ENCODE peak calls at places on chromosomes 6 and 20, in seven cellular contexts. One of them, this sample, is unnamed.

GRCh38 chr6:3384346-3385143 is 72.3 kb downstream of the SLC22A23 start:
- DNase-seq in fibroblast of mammary gland: no peak
- DNase-seq in fibroblast of pulmonary artery: no peak
- DNase-seq in sigmoid colon: no peak
- DNase-seq in lower leg skin: no peak
- DNase-seq in effector memory CD4-positive, alpha-beta T cell: no peak
- DNase-seq in psoas muscle: no peak
- DNase-seq in this sample: no peak

GRCh38 chr20:21259346-21259745 is 43.8 kb upstream of the XRN2 start:
- DNase-seq in fibroblast of mammary gland: no peak
- DNase-seq in fibroblast of pulmonary artery: no peak
- DNase-seq in sigmoid colon: no peak
- DNase-seq in lower leg skin: no peak
- DNase-seq in effector memory CD4-positive, alpha-beta T cell: no peak
- DNase-seq in psoas muscle: no peak
- DNase-seq in this sample: no peak

GRCh38 chr20:59221881-59222238 is 58.2 kb downstream of the ZNF831 start:
- DNase-seq in fibroblast of mammary gland: no peak
- DNase-seq in fibroblast of pulmonary artery: no peak
- DNase-seq in sigmoid colon: no peak
- DNase-seq in lower leg skin: no peak
- DNase-seq in effector memory CD4-positive, alpha-beta T cell: no peak
- DNase-seq in psoas muscle: no peak
- DNase-seq in this sample: no peak

GRCh38 chr6:39441301-39441700 is 118.8 kb upstream of the KCNK16 start:
- DNase-seq in fibroblast of mammary gland: no peak
- DNase-seq in fibroblast of pulmonary artery: no peak
- DNase-seq in sigmoid colon: no peak
- DNase-seq in lower leg skin: no peak
- DNase-seq in effector memory CD4-positive, alpha-beta T cell: no peak
- DNase-seq in psoas muscle: no peak
- DNase-seq in this sample: no peak

GRCh38 chr20:5807431-5807830 is 57.2 kb downstream of the SHLD1 start:
- DNase-seq in fibroblast of mammary gland: no peak
- DNase-seq in fibroblast of pulmonary artery: no peak
- DNase-seq in sigmoid colon: no peak
- DNase-seq in lower leg skin: no peak
- DNase-seq in effector memory CD4-positive, alpha-beta T cell: no peak
- DNase-seq in psoas muscle: no peak
- DNase-seq in this sample: no peak

GRCh38 chr6:4136354-4136831 is 1.0 kb upstream of the ECI2 start:
- DNase-seq in fibroblast of mammary gland: no peak
- DNase-seq in fibroblast of pulmonary artery: no peak
- DNase-seq in sigmoid colon: no peak
- DNase-seq in lower leg skin: no peak
- DNase-seq in effector memory CD4-positive, alpha-beta T cell: no peak
- DNase-seq in psoas muscle: no peak
- DNase-seq in this sample: peak; percentile 9

GRCh38 chr6:132498638-132499037 is 14.3 kb downstream of the STX7 start:
- DNase-seq in fibroblast of mammary gland: no peak
- DNase-seq in fibroblast of pulmonary artery: no peak
- DNase-seq in sigmoid colon: no peak
- DNase-seq in lower leg skin: no peak
- DNase-seq in effector memory CD4-positive, alpha-beta T cell: no peak
- DNase-seq in psoas muscle: no peak
- DNase-seq in this sample: no peak

GRCh38 chr6:165448210-165448609 is 138.8 kb upstream of the C6orf118 start:
- DNase-seq in fibroblast of mammary gland: no peak
- DNase-seq in fibroblast of pulmonary artery: no peak
- DNase-seq in sigmoid colon: no peak
- DNase-seq in lower leg skin: no peak
- DNase-seq in effector memory CD4-positive, alpha-beta T cell: no peak
- DNase-seq in psoas muscle: no peak
- DNase-seq in this sample: no peak

GRCh38 chr20:49706548-49707517 is 6.8 kb downstream of the B4GALT5 start:
- DNase-seq in fibroblast of mammary gland: no peak
- DNase-seq in fibroblast of pulmonary artery: no peak
- DNase-seq in sigmoid colon: no peak
- DNase-seq in lower leg skin: no peak
- DNase-seq in effector memory CD4-positive, alpha-beta T cell: no peak
- DNase-seq in psoas muscle: no peak
- DNase-seq in this sample: no peak

GRCh38 chr6:165585060-165585459 is 78.0 kb downstream of the PDE10A start:
- DNase-seq in fibroblast of mammary gland: peak; percentile 16
- DNase-seq in fibroblast of pulmonary artery: peak; percentile 76
- DNase-seq in sigmoid colon: no peak
- DNase-seq in lower leg skin: no peak
- DNase-seq in effector memory CD4-positive, alpha-beta T cell: no peak
- DNase-seq in psoas muscle: no peak
- DNase-seq in this sample: no peak

DNA sequence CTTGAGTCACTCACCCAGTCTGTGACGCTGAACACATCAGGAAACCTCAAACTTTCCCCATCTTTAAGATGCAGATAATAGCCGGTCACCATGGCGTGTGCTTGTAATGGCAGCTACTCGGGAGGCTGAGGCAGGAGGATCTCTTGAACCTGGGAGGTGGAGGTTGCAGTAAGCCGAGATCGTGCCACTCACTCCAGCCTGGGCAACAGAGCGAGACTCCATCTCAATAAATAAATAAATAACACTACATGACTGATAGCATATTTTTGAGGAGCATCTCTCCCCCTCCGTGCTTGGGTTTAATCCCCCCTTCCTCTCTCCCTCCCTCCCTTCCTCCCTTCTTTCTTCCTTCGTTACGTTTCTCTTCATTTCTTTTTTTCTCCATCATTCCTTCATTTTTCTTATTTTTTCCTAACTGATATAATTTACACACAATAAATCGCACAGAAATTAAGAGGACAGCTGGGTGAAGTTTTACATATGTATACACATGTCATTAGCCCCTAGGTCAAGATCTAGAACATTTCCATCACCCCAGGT is 51.3 kb upstream of the EZR start:
- DNase-seq in fibroblast of mammary gland: no peak
- DNase-seq in fibroblast of pulmonary artery: no peak
- DNase-seq in sigmoid colon: no peak
- DNase-seq in lower leg skin: no peak
- DNase-seq in effector memory CD4-positive, alpha-beta T cell: no peak
- DNase-seq in psoas muscle: no peak
- DNase-seq in this sample: no peak
- H3K4me3 ChIP-seq in fibroblast of mammary gland: peak overlapping the region; percentile 52
- H3K4me3 ChIP-seq in fibroblast of pulmonary artery: peak overlapping the region; percentile 52
- H3K4me3 ChIP-seq in sigmoid colon: no peak overlapping the region
- H3K4me3 ChIP-seq in lower leg skin: no peak overlapping the region
- H3K4me3 ChIP-seq in effector memory CD4-positive, alpha-beta T cell: peak overlapping the region; percentile 57
- H3K4me3 ChIP-seq in psoas muscle: peak overlapping the region; percentile 64
- H3K4me3 ChIP-seq in this sample: peak overlapping the region; percentile 76

DNA sequence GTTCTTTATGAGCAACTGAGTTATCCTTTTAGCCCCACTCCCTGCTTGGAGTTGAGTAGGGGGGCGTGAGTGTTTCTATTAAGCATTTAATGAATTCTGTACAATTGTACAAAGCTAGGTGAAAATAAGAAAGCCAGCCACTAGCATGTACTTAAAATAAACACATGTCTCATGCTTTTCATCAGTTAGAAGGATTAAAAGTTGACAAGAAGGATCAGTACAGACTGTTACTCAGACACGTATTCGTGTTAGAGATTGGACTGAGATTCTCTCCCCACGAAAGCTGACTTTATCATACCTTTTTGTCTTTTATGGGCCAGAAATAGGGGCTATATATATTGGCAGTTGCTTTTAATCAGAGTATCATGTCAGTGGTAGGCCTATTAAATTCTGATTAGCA is 1.7 kb downstream of the HSF2 start:
- DNase-seq in fibroblast of mammary gland: no peak
- DNase-seq in fibroblast of pulmonary artery: no peak
- DNase-seq in sigmoid colon: no peak
- DNase-seq in lower leg skin: no peak
- DNase-seq in effector memory CD4-positive, alpha-beta T cell: no peak
- DNase-seq in psoas muscle: no peak
- DNase-seq in this sample: no peak
- H3K4me3 ChIP-seq in fibroblast of mammary gland: no peak overlapping the region
- H3K4me3 ChIP-seq in fibroblast of pulmonary artery: peak overlapping the region; percentile 99
- H3K4me3 ChIP-seq in sigmoid colon: no peak overlapping the region
- H3K4me3 ChIP-seq in lower leg skin: no peak overlapping the region
- H3K4me3 ChIP-seq in effector memory CD4-positive, alpha-beta T cell: no peak overlapping the region
- H3K4me3 ChIP-seq in psoas muscle: peak overlapping the region; percentile 95
- H3K4me3 ChIP-seq in this sample: peak overlapping the region; percentile 91

GRCh38 chr6:108293527-108294296 is 1.1 kb upstream of the AFG1L start:
- DNase-seq in fibroblast of mammary gland: no peak
- DNase-seq in fibroblast of pulmonary artery: no peak
- DNase-seq in sigmoid colon: no peak
- DNase-seq in lower leg skin: no peak
- DNase-seq in effector memory CD4-positive, alpha-beta T cell: no peak
- DNase-seq in psoas muscle: no peak
- DNase-seq in this sample: peak; percentile 23
- H3K4me3 ChIP-seq in fibroblast of mammary gland: no peak overlapping the region
- H3K4me3 ChIP-seq in fibroblast of pulmonary artery: no peak overlapping the region
- H3K4me3 ChIP-seq in sigmoid colon: no peak overlapping the region
- H3K4me3 ChIP-seq in lower leg skin: no peak overlapping the region
- H3K4me3 ChIP-seq in effector memory CD4-positive, alpha-beta T cell: peak overlapping the region; percentile 95
- H3K4me3 ChIP-seq in psoas muscle: peak overlapping the region; percentile 89
- H3K4me3 ChIP-seq in this sample: peak overlapping the region; percentile 98

GRCh38 chr6:105458061-105458460 is 55.2 kb upstream of the PREP start:
- DNase-seq in fibroblast of mammary gland: no peak
- DNase-seq in fibroblast of pulmonary artery: no peak
- DNase-seq in sigmoid colon: no peak
- DNase-seq in lower leg skin: no peak
- DNase-seq in effector memory CD4-positive, alpha-beta T cell: no peak
- DNase-seq in psoas muscle: no peak
- DNase-seq in this sample: no peak

GRCh38 chr6:105460860-105461259 is 58.0 kb upstream of the PREP start:
- DNase-seq in fibroblast of mammary gland: no peak
- DNase-seq in fibroblast of pulmonary artery: no peak
- DNase-seq in sigmoid colon: no peak
- DNase-seq in lower leg skin: no peak
- DNase-seq in effector memory CD4-positive, alpha-beta T cell: no peak
- DNase-seq in psoas muscle: no peak
- DNase-seq in this sample: no peak

GRCh38 chr6:105459884-105460283 is 57.0 kb upstream of the PREP start:
- DNase-seq in fibroblast of mammary gland: peak; percentile 67
- DNase-seq in fibroblast of pulmonary artery: peak; percentile 70
- DNase-seq in sigmoid colon: no peak
- DNase-seq in lower leg skin: no peak
- DNase-seq in effector memory CD4-positive, alpha-beta T cell: no peak
- DNase-seq in psoas muscle: no peak
- DNase-seq in this sample: peak; percentile 49

GRCh38 chr6:105458552-105458951 is 55.7 kb upstream of the PREP start:
- DNase-seq in fibroblast of mammary gland: no peak
- DNase-seq in fibroblast of pulmonary artery: no peak
- DNase-seq in sigmoid colon: no peak
- DNase-seq in lower leg skin: no peak
- DNase-seq in effector memory CD4-positive, alpha-beta T cell: no peak
- DNase-seq in psoas muscle: no peak
- DNase-seq in this sample: no peak

GRCh38 chr6:105459049-105459448 is 56.2 kb upstream of the PREP start:
- DNase-seq in fibroblast of mammary gland: no peak
- DNase-seq in fibroblast of pulmonary artery: no peak
- DNase-seq in sigmoid colon: no peak
- DNase-seq in lower leg skin: no peak
- DNase-seq in effector memory CD4-positive, alpha-beta T cell: peak; percentile 8
- DNase-seq in psoas muscle: no peak
- DNase-seq in this sample: no peak
- H3K4me3 ChIP-seq in fibroblast of mammary gland: no peak overlapping the region
- H3K4me3 ChIP-seq in fibroblast of pulmonary artery: no peak overlapping the region
- H3K4me3 ChIP-seq in sigmoid colon: no peak overlapping the region
- H3K4me3 ChIP-seq in lower leg skin: no peak overlapping the region
- H3K4me3 ChIP-seq in effector memory CD4-positive, alpha-beta T cell: no peak overlapping the region
- H3K4me3 ChIP-seq in psoas muscle: no peak overlapping the region
- H3K4me3 ChIP-seq in this sample: no peak overlapping the region

GRCh38 chr20:56358600-56359211 is at the start of gene FAM210B:
- DNase-seq in fibroblast of mammary gland: peak; percentile 85
- DNase-seq in fibroblast of pulmonary artery: peak; percentile 88
- DNase-seq in sigmoid colon: peak; percentile 94
- DNase-seq in lower leg skin: peak; percentile 76
- DNase-seq in effector memory CD4-positive, alpha-beta T cell: peak; percentile 73
- DNase-seq in psoas muscle: peak; percentile 95
- DNase-seq in this sample: peak; percentile 90
- H3K4me3 ChIP-seq in fibroblast of mammary gland: peak within 1 kb of the TSS; percentile 77
- H3K4me3 ChIP-seq in fibroblast of pulmonary artery: peak within 1 kb of the TSS; percentile 86
- H3K4me3 ChIP-seq in sigmoid colon: peak within 1 kb of the TSS; percentile 92
- H3K4me3 ChIP-seq in lower leg skin: peak within 1 kb of the TSS; percentile 86
- H3K4me3 ChIP-seq in effector memory CD4-positive, alpha-beta T cell: peak within 1 kb of the TSS; percentile 89
- H3K4me3 ChIP-seq in psoas muscle: peak within 1 kb of the TSS; percentile 86
- H3K4me3 ChIP-seq in this sample: peak within 1 kb of the TSS; percentile 48

GRCh38 chr20:57213291-57213690 is 53.1 kb downstream of the BMP7 start:
- DNase-seq in fibroblast of mammary gland: no peak
- DNase-seq in fibroblast of pulmonary artery: no peak
- DNase-seq in sigmoid colon: no peak
- DNase-seq in lower leg skin: no peak
- DNase-seq in effector memory CD4-positive, alpha-beta T cell: no peak
- DNase-seq in psoas muscle: peak; percentile 8
- DNase-seq in this sample: no peak
- H3K4me3 ChIP-seq in fibroblast of mammary gland: no peak overlapping the region
- H3K4me3 ChIP-seq in fibroblast of pulmonary artery: no peak overlapping the region
- H3K4me3 ChIP-seq in sigmoid colon: no peak overlapping the region
- H3K4me3 ChIP-seq in lower leg skin: no peak overlapping the region
- H3K4me3 ChIP-seq in effector memory CD4-positive, alpha-beta T cell: no peak overlapping the region
- H3K4me3 ChIP-seq in psoas muscle: no peak overlapping the region
- H3K4me3 ChIP-seq in this sample: no peak overlapping the region